ENCODE peak calls at places on chromosome 15, in seven cellular contexts. U is DND-41, G is dorsolateral prefrontal cortex, H is fibroblast of lung, Q is tibial nerve, L is kidney, K is ovary. J is an unnamed sample.

GRCh38 chr15:33242669-33243191 is 48.2 kb upstream of the FMN1 start:
- DNase-seq in U (no peak), Q (no peak), K (no peak), H (peak), L (no peak), G (no peak), J (peak)

GRCh38 chr15:90420488-90420850 is 32.4 kb downstream of the IQGAP1 start:
- DNase-seq in K (no peak), U (no peak), H (no peak), Q (no peak), L (no peak), G (no peak), J (no peak)

GRCh38 chr15:91790826-91791225 is 62.7 kb upstream of the SLCO3A1 start:
- DNase-seq in H (no peak), U (no peak), G (no peak), L (no peak), K (no peak), Q (no peak), J (no peak)

GRCh38 chr15:98596885-98597343 is 51.4 kb upstream of the IGF1R start:
- DNase-seq in G (no peak), H (peak), U (no peak), Q (no peak), K (no peak), L (no peak), J (no peak)

GRCh38 chr15:88918738-88919137 is 5.6 kb upstream of the MFGE8 start:
- DNase-seq in G (no peak), K (peak), H (peak), U (no peak), Q (no peak), L (no peak), J (no peak)

GRCh38 chr15:45585069-45585468 is 2.1 kb upstream of the BLOC1S6 start:
- DNase-seq in U (no peak), G (no peak), K (no peak), L (no peak), H (no peak), Q (no peak), J (no peak)

GRCh38 chr15:74180689-74181602 is 7.4 kb downstream of the ISLR start:
- DNase-seq in K (no peak), H (no peak), L (peak), G (no peak), Q (no peak), U (no peak), J (no peak)

GRCh38 chr15:85168642-85169173 is 187.1 kb downstream of the PDE8A start:
- DNase-seq in H (peak), Q (no peak), L (no peak), G (no peak), U (no peak), K (no peak), J (peak)

GRCh38 chr15:31060429-31061140 is 40.9 kb downstream of the TRPM1 start:
- DNase-seq in H (no peak), Q (no peak), K (no peak), L (no peak), G (no peak), U (no peak), J (no peak)

GRCh38 chr15:55164284-55164683 is 32.5 kb downstream of the RSL24D1 start:
- DNase-seq in U (no peak), H (no peak), G (no peak), K (peak), Q (no peak), L (no peak), J (no peak)

GRCh38 chr15:70160267-70160666 is 62.5 kb upstream of the TLE3 start:
- DNase-seq in U (no peak), L (no peak), H (peak), Q (no peak), K (no peak), G (no peak), J (no peak)

GRCh38 chr15:76337047-76337738 is 620 bp downstream of the ISL2 start:
- DNase-seq in L (no peak), G (no peak), H (peak), U (no peak), Q (no peak), K (no peak), J (peak)

GRCh38 chr15:90202929-90203328 is 1.8 kb downstream of the SEMA4B start:
- DNase-seq in H (no peak), L (no peak), G (no peak), Q (no peak), K (no peak), U (no peak), J (no peak)

GRCh38 chr15:48358229-48358641 is 27.0 kb downstream of the DUT start:
- DNase-seq in K (no peak), L (no peak), H (peak), G (no peak), U (no peak), Q (no peak), J (peak)

GRCh38 chr15:41572866-41573265 is 13.9 kb downstream of the TYRO3 start:
- DNase-seq in K (no peak), U (no peak), G (no peak), L (no peak), H (no peak), Q (no peak), J (no peak)

GRCh38 chr15:56537881-56538280 is 72.9 kb upstream of the MNS1 start:
- DNase-seq in K (no peak), L (peak), G (no peak), Q (no peak), H (no peak), U (peak), J (peak)

GRCh38 chr15:57070674-57071073 is 152.2 kb downstream of the TCF12 start:
- DNase-seq in K (no peak), G (no peak), H (no peak), L (no peak), U (no peak), Q (no peak), J (no peak)

GRCh38 chr15:79007066-79007465 is 62.2 kb upstream of the CTSH start:
- DNase-seq in H (peak), Q (no peak), U (peak), L (peak), K (no peak), G (no peak), J (peak)

GRCh38 chr15:95278532-95279265 is 1047.3 kb downstream of the MCTP2 start:
- DNase-seq in L (no peak), H (peak), U (no peak), Q (no peak), K (no peak), G (no peak), J (no peak)
- H3K27ac ChIP-seq in L (peak), H (peak), U (no peak), Q (no peak), K (no peak), G (no peak), J (no peak)

DNA sequence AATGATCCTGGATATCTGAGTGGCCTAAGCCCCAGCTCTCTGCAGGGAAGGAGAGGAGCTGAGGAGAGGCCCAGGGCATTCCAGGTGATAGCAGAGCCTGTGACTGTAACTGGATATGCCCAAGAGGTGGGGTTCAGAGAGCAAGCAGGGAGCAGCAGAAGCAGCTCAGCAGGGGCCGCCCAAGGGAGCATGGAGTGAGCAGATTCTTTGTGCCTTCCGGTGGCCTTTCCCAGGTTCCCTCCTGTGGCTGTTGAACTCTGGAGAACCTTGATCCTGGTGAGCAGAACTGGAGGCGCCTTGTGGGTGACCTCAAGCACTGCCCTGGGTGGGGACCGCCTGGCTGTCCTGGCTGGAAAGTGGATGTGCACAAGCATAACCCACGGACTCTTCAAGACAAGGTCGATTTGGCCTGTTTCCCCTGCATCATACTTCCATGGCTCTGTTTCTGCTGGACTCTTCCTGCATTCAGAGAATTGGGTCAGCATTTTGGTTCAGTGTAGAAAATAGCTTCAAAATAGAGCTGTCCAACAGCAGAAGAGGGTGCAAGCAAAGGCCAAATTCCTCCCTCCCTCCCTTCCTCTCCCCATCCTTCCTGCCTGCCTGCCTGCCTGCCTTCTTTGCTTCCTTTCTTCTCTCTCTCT is 76.1 kb downstream of the ARNT2 start:
- DNase-seq in U (no peak), L (no peak), Q (no peak), G (no peak), K (no peak), H (no peak), J (no peak)
- H3K27ac ChIP-seq in U (no peak), L (no peak), Q (no peak), G (peak), K (no peak), H (peak), J (no peak)

DNA sequence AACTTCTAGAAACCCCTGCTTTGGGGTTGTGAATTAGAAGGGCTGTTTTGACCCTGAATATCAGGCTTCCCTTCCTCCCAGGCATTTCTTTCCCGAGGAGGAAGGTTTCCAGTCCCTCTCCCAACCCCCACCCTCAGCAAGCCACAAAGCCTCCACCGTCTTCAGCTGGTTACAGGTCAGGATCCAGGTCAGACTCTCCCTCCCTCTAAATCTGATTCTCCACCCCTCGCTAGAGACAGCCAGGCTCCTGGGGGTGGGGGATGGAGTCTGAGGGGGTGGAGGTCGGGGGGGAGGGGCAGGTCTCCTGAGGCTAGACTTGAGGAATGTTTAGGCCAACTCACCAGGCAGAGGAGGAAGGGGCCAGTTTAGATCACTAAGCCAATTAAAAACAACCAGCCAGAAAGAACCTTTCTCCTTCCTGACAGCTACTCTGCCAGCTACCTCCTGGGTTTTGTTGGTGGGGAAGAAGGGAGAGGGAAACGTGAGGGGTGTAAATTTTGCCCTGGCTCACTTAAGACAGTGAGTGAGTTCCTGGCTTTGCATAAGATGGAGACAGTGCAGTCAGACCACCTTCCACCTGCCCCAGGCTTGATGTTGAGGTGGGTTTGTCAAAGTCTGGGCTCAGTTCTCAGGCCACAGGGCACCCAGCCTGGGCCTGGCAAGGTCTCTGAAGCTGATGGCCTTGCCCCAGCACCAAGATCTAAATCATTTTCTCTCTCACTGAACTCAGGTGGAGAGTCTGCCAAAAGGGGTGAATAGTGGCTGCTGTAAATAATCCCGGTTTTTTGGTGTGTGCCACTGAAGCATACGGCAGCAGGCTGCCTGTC is 19.5 kb downstream of the BMF start:
- DNase-seq in U (no peak), L (peak), Q (no peak), K (no peak), H (no peak), G (no peak), J (no peak)
- H3K27ac ChIP-seq in U (no peak), L (peak), Q (no peak), K (no peak), H (no peak), G (no peak), J (no peak)

DNA sequence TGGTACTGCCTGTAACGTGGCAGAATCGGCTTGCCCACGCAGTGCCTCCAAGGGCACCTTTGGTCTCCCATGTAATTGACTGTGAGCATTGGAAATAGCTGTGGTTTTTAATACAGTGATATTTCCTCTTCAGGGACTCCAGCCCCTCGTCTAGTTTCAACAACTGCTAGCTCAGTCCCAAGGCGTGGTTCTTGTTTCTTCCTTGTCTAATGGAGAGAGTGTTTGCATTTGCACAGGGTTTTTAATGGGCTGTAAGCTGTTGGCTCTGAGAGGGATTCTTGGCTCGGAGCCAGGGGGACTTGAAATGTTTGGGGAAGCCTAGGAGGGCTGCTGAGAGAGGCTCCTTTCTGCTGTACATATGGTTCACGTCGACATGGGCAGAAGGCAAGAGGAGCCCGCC is 86.2 kb downstream of the THSD4 start:
- DNase-seq in K (peak), H (peak), Q (no peak), G (no peak), U (no peak), L (no peak), J (no peak)
- H3K27ac ChIP-seq in K (no peak), H (no peak), Q (no peak), G (peak), U (no peak), L (no peak), J (no peak)

GRCh38 chr15:64014995-64015394 is 31.3 kb downstream of the DAPK2 start:
- DNase-seq in L (no peak), G (no peak), K (no peak), U (no peak), H (no peak), Q (no peak), J (no peak)
- H3K27ac ChIP-seq in L (no peak), G (no peak), K (no peak), U (no peak), H (no peak), Q (no peak), J (no peak)

GRCh38 chr15:68365770-68366169 is 66.2 kb downstream of the ITGA11 start:
- DNase-seq in K (no peak), Q (no peak), L (no peak), G (no peak), H (no peak), U (no peak), J (no peak)

GRCh38 chr15:68367992-68368391 is 64.0 kb downstream of the ITGA11 start:
- DNase-seq in H (no peak), Q (no peak), U (no peak), K (no peak), G (no peak), L (peak), J (no peak)

GRCh38 chr15:68366314-68366713 is 65.6 kb downstream of the ITGA11 start:
- DNase-seq in H (no peak), K (no peak), Q (no peak), L (no peak), U (no peak), G (no peak), J (no peak)

GRCh38 chr15:68368731-68369435 is 63.1 kb downstream of the ITGA11 start:
- DNase-seq in K (no peak), Q (no peak), G (no peak), H (no peak), L (no peak), U (no peak), J (no peak)

DNA sequence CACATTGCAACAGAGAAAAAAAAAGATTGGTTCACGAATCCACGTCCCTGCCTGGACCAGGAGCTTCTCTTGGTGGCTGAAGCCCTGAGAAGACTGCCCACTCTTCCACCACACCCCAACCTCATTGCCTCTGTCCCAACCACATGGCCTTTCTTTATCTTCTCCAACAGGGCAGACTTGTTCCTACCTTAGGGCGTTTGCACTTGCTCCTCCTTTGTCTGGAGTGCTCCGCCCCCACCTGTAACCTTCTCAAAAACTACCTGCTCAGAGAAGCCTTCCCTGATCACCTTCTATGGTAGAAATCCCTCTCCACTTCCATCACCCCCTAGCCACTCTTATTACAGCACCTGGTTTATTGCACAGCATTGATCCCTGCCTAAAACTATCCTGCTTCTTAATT is 64.7 kb downstream of the ITGA11 start:
- DNase-seq in Q (no peak), K (no peak), L (no peak), U (no peak), G (no peak), H (no peak), J (no peak)
- H3K27ac ChIP-seq in Q (no peak), K (no peak), L (no peak), U (no peak), G (no peak), H (no peak), J (no peak)

DNA sequence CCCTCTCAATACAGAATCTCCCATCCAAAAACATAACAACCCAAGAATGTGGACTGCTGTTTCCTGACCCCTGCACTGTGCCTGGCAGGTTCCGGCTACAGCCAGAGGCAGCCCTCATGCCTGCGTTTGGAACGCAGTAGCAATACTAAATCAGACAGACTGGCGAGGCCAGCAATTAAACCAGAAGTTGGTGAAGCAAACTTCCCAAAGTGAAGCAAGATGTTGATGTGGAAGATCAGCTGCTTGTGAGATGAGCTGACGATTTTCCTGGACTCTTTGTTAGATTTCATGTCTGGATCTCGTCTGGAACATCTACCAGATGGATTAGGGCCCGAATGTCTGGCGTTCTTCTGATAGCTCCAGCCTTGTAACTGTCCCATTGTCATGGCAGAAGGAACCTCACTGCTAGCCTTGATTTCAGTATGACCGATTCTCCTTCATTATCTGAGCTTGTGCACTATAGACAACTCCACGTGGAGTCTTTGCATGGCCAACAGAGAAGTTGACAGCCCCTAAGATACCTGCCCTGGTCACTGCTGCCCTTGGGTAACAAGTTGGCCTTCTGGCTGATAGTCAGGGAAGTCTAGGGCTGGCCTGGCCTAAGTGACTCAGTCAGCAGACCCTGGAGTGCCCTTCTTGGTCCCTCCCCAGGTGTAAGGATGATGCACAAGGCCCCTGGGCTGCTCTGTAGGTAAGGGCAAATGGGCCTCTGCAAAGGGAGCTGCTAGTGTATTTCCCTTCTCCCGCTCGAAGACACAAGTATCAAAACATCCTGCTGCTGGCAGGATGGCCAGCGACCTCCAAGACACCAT is 126.5 kb downstream of the ADAMTS17 start:
- DNase-seq in K (no peak), H (no peak), G (no peak), U (no peak), L (peak), Q (no peak), J (no peak)
- H3K27ac ChIP-seq in K (no peak), H (no peak), G (no peak), U (no peak), L (peak), Q (no peak), J (no peak)

J was measured in Karpas-422.